ENCODE peak calls at places on chromosomes 2 and 18, in five cellular contexts. G is RWPE2, Z is psoas muscle, P is cardiac muscle cell, E is thoracic aorta. B is an unnamed sample. For H3K4me1, the result is how much of the 10 kb centered on the place peaks cover.

GRCh38 chr18:6056171-6056932 is 161.0 kb upstream of the TMEM200C start:
- DNase-seq in G (no peak), Z (no peak), P (peak), E (no peak), B (no peak)

GRCh38 chr18:37320320-37320719 is 245.3 kb downstream of the CELF4 start:
- DNase-seq in G (no peak), Z (no peak), P (no peak), E (no peak), B (no peak)

GRCh38 chr2:170276926-170277571 is 99.1 kb downstream of the MYO3B start:
- DNase-seq in G (no peak), Z (no peak), P (peak), E (no peak), B (no peak)

GRCh38 chr2:224004105-224004715 is 34.9 kb downstream of the SERPINE2 start:
- DNase-seq in G (no peak), Z (no peak), P (no peak), E (no peak), B (no peak)

GRCh38 chr18:6571239-6571602 is 156.5 kb upstream of the L3MBTL4 start:
- DNase-seq in G (no peak), Z (no peak), P (no peak), E (no peak), B (no peak)

GRCh38 chr18:3251963-3252277 is 4.3 kb downstream of the MYL12A start:
- DNase-seq in G (no peak), Z (no peak), P (no peak), E (no peak), B (no peak)

GRCh38 chr2:85951351-85952067 is 62.7 kb upstream of the ST3GAL5 start:
- DNase-seq in G (no peak), Z (no peak), P (no peak), E (no peak), B (no peak)

GRCh38 chr2:231604101-231604684 is 11.5 kb downstream of the TEX44 start:
- DNase-seq in G (no peak), Z (peak), P (no peak), E (no peak), B (no peak)

GRCh38 chr2:2747797-2748301 is 416.8 kb upstream of the MYT1L start:
- DNase-seq in G (no peak), Z (no peak), P (no peak), E (no peak), B (no peak)

DNA sequence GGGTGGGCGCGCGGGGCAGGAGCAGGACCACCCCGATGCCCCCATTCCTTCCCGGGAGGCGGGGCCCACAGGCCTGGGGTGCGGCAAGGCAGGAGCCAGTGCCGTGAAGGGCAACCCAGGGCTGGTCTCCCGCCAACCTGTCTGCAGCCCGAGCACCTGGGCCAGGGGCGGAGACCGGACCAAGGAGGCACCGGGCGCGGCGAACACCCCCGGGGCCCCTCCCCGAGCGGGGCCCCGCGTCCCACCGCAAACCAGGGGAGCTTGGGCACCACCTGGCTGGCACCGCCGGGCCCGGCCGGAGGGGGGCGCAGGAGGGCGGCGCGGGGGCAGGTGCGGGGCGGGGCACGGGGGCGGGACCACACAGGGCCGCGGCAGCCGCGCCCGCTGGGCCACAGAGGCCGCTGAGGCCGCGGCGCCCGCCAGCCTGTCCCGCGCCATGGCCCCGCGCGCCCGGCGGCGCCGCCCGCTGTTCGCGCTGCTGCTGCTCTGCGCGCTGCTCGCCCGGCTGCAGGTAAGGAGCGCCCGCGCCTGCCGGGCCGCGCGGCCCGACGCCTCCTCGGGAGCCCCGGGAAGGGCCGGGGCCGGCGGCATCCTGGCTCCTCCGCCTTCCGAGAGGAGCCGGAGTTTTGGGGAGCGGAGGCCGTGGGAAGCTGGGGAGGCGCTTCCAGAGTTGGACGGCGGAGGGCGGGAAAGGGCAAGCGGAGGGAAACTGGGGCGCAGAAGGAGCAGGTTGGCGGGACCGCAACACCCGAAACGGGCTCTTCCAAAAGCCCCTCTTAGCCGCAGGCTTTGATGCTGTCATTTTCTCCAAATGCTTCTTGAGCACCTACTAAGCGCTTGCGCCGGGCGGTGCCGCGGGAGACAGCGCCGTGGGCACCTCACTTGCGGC is at the start of gene TNFRSF11A:
- DNase-seq in G (no peak), Z (peak), P (peak), E (no peak), B (no peak)
- H3K4me3 ChIP-seq in G (peak), Z (peak), P (peak), E (peak), B (peak)

GRCh38 chr2:45841752-45842407 is 190.4 kb downstream of the PRKCE start:
- DNase-seq in G (no peak), Z (no peak), P (peak), E (no peak), B (no peak)
- H3K4me1 ChIP-seq in G (under half), Z (under half), P (under half), E (under half), B (under half)

GRCh38 chr2:159118115-159118858 is 149.8 kb downstream of the TANC1 start:
- DNase-seq in G (peak), Z (peak), P (peak), E (peak), B (peak)

GRCh38 chr2:159116922-159117321 is 148.5 kb downstream of the TANC1 start:
- DNase-seq in G (no peak), Z (no peak), P (no peak), E (no peak), B (no peak)

GRCh38 chr2:159119652-159120257 is 151.3 kb downstream of the TANC1 start:
- DNase-seq in G (no peak), Z (no peak), P (peak), E (no peak), B (no peak)

GRCh38 chr2:159117658-159118057 is 149.2 kb downstream of the TANC1 start:
- DNase-seq in G (no peak), Z (no peak), P (no peak), E (no peak), B (no peak)

DNA sequence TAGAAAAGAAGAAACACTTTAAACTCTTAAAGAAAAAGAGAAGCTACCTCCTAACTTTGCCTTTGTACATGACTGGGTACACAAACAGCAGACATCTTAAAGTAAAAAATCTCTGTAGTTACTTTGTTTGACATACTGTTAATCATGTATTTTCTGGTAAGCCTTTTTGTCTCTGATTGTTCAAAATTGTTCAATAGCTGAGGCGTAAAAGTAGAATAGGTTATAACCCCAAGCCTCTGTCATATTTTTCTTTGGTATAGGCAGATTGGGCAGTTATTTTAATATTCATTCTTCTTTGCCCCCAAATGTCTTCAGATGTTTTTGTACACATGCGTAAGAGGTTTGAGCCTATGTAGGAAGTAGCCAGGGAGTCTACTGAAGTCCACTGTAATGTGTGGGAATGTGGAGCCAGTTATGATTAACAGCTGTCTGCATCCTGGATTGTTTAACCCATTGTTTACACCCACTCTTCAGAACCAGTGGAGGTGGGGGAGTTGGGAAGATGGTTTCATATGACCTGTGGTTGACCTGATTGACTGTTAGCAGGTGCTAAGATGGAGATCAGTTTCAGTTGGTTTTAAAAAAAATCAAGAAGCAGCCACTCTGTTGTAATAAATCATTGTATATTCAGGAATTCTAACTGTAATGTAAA is 150.5 kb downstream of the TANC1 start:
- DNase-seq in G (no peak), Z (no peak), P (no peak), E (no peak), B (no peak)
- TF ChIP-seq CTCF in G (peak), Z (peak), P (no peak), E (no peak), B (no peak)

GRCh38 chr2:166157578-166157977 is 29.8 kb upstream of the SCN1A start:
- DNase-seq in G (no peak), Z (no peak), P (no peak), E (no peak), B (no peak)

GRCh38 chr2:166163775-166164174 is 36.0 kb upstream of the SCN1A start:
- DNase-seq in G (no peak), Z (no peak), P (no peak), E (no peak), B (no peak)

GRCh38 chr2:166154685-166155091 is 26.9 kb upstream of the SCN1A start:
- DNase-seq in G (no peak), Z (no peak), P (no peak), E (no peak), B (no peak)

GRCh38 chr2:166156985-166157490 is 29.2 kb upstream of the SCN1A start:
- DNase-seq in G (no peak), Z (no peak), P (no peak), E (no peak), B (no peak)

DNA sequence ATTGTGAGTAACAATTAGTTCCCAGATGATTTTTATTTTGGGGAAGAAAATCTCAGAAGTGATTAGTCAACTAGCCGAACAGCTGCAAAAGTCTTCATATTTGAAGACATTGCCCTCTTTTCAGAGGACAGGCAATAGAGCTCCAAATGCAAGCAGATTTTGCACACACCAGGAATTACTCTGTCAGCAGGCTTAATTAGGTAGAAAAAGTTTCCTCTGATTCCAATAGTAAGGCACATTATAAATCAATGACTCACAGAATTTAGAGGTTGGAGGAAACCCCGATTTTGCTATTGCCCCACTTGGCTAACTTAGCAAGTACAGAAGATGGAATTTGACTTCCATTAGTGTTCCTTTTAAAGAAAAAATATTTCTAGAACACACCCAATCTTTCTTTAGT is 30.7 kb upstream of the SCN1A start:
- DNase-seq in G (no peak), Z (no peak), P (no peak), E (no peak), B (no peak)
- H3K4me3 ChIP-seq in G (no peak), Z (no peak), P (no peak), E (no peak), B (no peak)

DNA sequence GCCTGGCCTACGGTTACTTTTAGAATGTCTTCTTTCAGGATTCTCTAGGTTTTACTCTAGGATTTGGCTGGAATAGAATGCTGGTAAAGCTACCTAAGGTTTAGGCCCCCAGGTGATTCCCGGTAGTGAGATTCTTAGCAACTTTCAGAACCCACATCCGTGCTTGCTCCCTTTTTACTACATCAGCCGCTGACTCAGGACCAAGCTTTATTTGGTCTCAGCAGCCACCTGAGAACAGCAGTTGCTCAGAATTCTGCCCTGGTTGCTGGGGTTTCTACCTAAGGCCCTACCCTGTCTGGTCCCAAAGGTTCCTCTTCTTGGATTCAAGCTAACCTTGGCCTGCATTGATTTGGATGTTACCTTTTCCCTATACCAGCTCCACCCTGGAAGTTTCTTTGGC is 36.1 kb upstream of the NDUFV2 start:
- DNase-seq in G (no peak), Z (no peak), P (no peak), E (no peak), B (no peak)
- H3K4me1 ChIP-seq in G (under half), Z (under half), P (under half), E (under half), B (under half)

GRCh38 chr2:112585873-112586477 is 1.6 kb downstream of the CHCHD5 start:
- DNase-seq in G (no peak), Z (no peak), P (no peak), E (no peak), B (no peak)

GRCh38 chr2:112584891-112585250 is 462 bp downstream of the CHCHD5 start:
- DNase-seq in G (no peak), Z (no peak), P (no peak), E (no peak), B (no peak)

GRCh38 chr2:112583497-112584133 is 794 bp upstream of the CHCHD5 start:
- DNase-seq in G (no peak), Z (no peak), P (no peak), E (no peak), B (peak)

GRCh38 chr2:112585400-112585799 is 991 bp downstream of the CHCHD5 start:
- DNase-seq in G (no peak), Z (no peak), P (no peak), E (no peak), B (no peak)

DNA sequence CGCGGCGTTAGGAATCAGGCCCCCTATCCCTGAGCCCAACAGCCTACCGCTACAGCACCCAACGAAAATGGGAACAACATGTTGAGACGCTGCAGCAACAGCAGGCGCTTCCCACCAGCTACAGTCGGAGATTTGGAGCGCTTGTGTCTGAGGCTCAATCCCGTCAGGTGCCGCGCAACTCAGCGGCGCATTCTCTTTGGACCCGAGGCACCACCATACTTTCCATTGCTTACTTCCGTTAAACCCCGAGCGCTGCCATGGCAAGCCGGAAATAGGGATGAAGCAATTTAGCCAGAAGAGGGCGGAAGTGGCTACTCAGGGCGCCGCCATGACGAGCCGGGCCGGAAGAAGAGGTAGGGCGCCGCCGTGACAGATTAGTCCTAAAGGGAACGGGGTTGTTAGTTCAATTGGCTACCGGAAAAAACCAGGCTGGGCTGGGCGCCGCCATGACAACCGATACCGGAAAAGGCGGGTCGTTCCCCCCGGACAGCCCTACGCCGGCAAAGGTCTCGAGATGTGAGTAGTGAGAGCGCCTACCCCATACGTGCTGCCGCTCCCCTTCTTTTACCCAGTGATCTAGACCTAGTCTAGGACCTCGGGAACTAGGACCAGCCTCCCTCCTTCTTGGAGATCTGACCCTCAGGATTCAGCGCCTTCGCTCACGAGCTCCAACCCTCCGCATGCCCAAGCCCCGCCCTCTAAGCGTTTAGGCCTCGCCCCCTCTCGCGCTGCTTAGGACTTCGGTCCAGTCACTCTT is at the start of gene CHCHD5:
- DNase-seq in G (peak), Z (peak), P (peak), E (peak), B (peak)
- TF ChIP-seq CTCF in G (no peak), Z (peak), P (no peak), E (peak), B (no peak)

DNA sequence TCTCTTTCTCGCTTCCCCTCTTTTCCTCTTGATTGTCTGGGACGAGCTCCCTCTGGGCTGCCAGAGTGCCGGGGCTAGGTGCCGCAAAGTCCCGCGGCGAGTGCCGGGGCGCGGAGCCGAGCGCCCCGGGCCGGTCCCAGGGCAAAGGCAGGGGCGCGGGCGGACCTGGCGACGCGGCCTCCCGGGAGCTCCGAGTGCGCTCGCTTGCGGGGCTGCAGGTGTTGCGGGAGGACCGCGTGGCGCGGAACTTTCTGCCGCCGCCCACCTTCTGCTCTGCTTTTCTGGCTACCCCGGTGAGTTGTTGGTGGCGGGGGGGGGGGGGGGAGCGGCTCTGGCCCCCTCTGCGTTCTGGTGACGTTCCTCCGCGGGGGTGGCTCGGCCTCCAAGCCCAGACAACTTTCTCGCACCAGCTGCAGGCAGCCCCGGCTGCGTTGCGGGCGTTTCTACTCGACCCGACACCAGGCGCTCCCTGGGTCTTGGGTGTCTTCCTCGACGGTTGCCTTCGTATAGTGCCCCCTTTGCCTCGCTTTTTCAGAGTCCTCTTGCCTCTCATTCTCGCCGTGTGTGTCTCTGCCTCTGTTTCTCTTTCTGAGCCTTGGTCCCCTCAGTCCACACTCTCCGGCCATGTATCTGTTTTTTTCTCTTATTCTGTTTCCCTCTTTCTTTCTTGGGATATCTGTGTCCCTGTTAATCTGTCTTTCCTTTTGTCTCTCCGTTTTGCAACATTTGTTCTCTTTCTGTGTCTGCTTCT is 764 bp downstream of the GALNT13 start:
- DNase-seq in G (peak), Z (no peak), P (peak), E (no peak), B (no peak)
- H3K4me3 ChIP-seq in G (peak), Z (no peak), P (peak), E (peak), B (no peak)